ENCODE peak calls at places on chromosomes 4 and X, in eight cellular contexts. One of them, this sample, is unnamed.
A peak's percentile ranks its signal among the peaks of the same experiment; 100 is the strongest.

GRCh38 chrX:2766921-2767320 is 15.1 kb downstream of the XG start:
- DNase-seq in foreskin keratinocyte: no peak
- DNase-seq in CD4-positive, alpha-beta T cell: no peak
- DNase-seq in keratinocyte: no peak
- DNase-seq in fibroblast of mammary gland: peak; percentile 46
- DNase-seq in heart left ventricle: no peak
- DNase-seq in AG10803: peak; percentile 58
- DNase-seq in stomach: no peak
- DNase-seq in this sample: no peak

GRCh38 chr4:151887151-151887815 is 126.5 kb upstream of the GATB start:
- DNase-seq in foreskin keratinocyte: peak; percentile 61
- DNase-seq in CD4-positive, alpha-beta T cell: no peak
- DNase-seq in keratinocyte: no peak
- DNase-seq in fibroblast of mammary gland: peak; percentile 50
- DNase-seq in heart left ventricle: no peak
- DNase-seq in AG10803: peak; percentile 31
- DNase-seq in stomach: no peak
- DNase-seq in this sample: peak; percentile 24

GRCh38 chrX:18490816-18491215 is 65.4 kb downstream of the CDKL5 start:
- DNase-seq in foreskin keratinocyte: no peak
- DNase-seq in CD4-positive, alpha-beta T cell: no peak
- DNase-seq in keratinocyte: no peak
- DNase-seq in fibroblast of mammary gland: peak; percentile 10
- DNase-seq in heart left ventricle: no peak
- DNase-seq in AG10803: no peak
- DNase-seq in stomach: no peak
- DNase-seq in this sample: no peak

GRCh38 chr4:98516042-98516440 is 142.4 kb downstream of the TSPAN5 start:
- DNase-seq in foreskin keratinocyte: peak; percentile 42
- DNase-seq in CD4-positive, alpha-beta T cell: no peak
- DNase-seq in keratinocyte: no peak
- DNase-seq in fibroblast of mammary gland: peak; percentile 92
- DNase-seq in heart left ventricle: no peak
- DNase-seq in AG10803: peak; percentile 78
- DNase-seq in stomach: no peak
- DNase-seq in this sample: no peak

GRCh38 chr4:107854326-107855030 is 29.7 kb downstream of the SGMS2 start:
- DNase-seq in foreskin keratinocyte: no peak
- DNase-seq in CD4-positive, alpha-beta T cell: no peak
- DNase-seq in keratinocyte: no peak
- DNase-seq in fibroblast of mammary gland: peak; percentile 93
- DNase-seq in heart left ventricle: no peak
- DNase-seq in AG10803: peak; percentile 57
- DNase-seq in stomach: no peak
- DNase-seq in this sample: no peak

GRCh38 chr4:80007745-80008149 is 65.3 kb downstream of the ANTXR2 start:
- DNase-seq in foreskin keratinocyte: no peak
- DNase-seq in CD4-positive, alpha-beta T cell: no peak
- DNase-seq in keratinocyte: no peak
- DNase-seq in fibroblast of mammary gland: no peak
- DNase-seq in heart left ventricle: no peak
- DNase-seq in AG10803: no peak
- DNase-seq in stomach: no peak
- DNase-seq in this sample: no peak

GRCh38 chrX:104929324-104929723 is 291.2 kb downstream of the TEX13A start:
- DNase-seq in foreskin keratinocyte: no peak
- DNase-seq in CD4-positive, alpha-beta T cell: no peak
- DNase-seq in keratinocyte: no peak
- DNase-seq in fibroblast of mammary gland: no peak
- DNase-seq in heart left ventricle: no peak
- DNase-seq in AG10803: no peak
- DNase-seq in stomach: no peak
- DNase-seq in this sample: no peak

GRCh38 chrX:105552395-105552794 is 269.9 kb upstream of the NRK start:
- DNase-seq in foreskin keratinocyte: peak; percentile 87
- DNase-seq in CD4-positive, alpha-beta T cell: no peak
- DNase-seq in keratinocyte: peak; percentile 77
- DNase-seq in fibroblast of mammary gland: peak; percentile 76
- DNase-seq in heart left ventricle: no peak
- DNase-seq in AG10803: no peak
- DNase-seq in stomach: no peak
- DNase-seq in this sample: no peak

GRCh38 chrX:13254076-13254785 is 65.6 kb downstream of the ATXN3L start:
- DNase-seq in foreskin keratinocyte: peak; percentile 14
- DNase-seq in CD4-positive, alpha-beta T cell: no peak
- DNase-seq in keratinocyte: no peak
- DNase-seq in fibroblast of mammary gland: peak; percentile 65
- DNase-seq in heart left ventricle: no peak
- DNase-seq in AG10803: peak; percentile 43
- DNase-seq in stomach: no peak
- DNase-seq in this sample: peak; percentile 32

GRCh38 chr4:179695175-179695574 is 2252.9 kb upstream of the AGA start:
- DNase-seq in foreskin keratinocyte: peak; percentile 1
- DNase-seq in CD4-positive, alpha-beta T cell: no peak
- DNase-seq in keratinocyte: no peak
- DNase-seq in fibroblast of mammary gland: peak; percentile 65
- DNase-seq in heart left ventricle: no peak
- DNase-seq in AG10803: no peak
- DNase-seq in stomach: no peak
- DNase-seq in this sample: no peak

GRCh38 chr4:139972305-139972704 is 181.7 kb downstream of the MAML3 start:
- DNase-seq in foreskin keratinocyte: no peak
- DNase-seq in CD4-positive, alpha-beta T cell: no peak
- DNase-seq in keratinocyte: no peak
- DNase-seq in fibroblast of mammary gland: peak; percentile 24
- DNase-seq in heart left ventricle: no peak
- DNase-seq in AG10803: no peak
- DNase-seq in stomach: no peak
- DNase-seq in this sample: no peak

GRCh38 chr4:186699298-186699697 is 24.4 kb downstream of the FAT1 start:
- DNase-seq in foreskin keratinocyte: no peak
- DNase-seq in CD4-positive, alpha-beta T cell: no peak
- DNase-seq in keratinocyte: no peak
- DNase-seq in fibroblast of mammary gland: no peak
- DNase-seq in heart left ventricle: no peak
- DNase-seq in AG10803: peak; percentile 27
- DNase-seq in stomach: peak; percentile 76
- DNase-seq in this sample: no peak

GRCh38 chrX:136487647-136488046 is at the start of gene BRS3:
- DNase-seq in foreskin keratinocyte: no peak
- DNase-seq in CD4-positive, alpha-beta T cell: no peak
- DNase-seq in keratinocyte: no peak
- DNase-seq in fibroblast of mammary gland: no peak
- DNase-seq in heart left ventricle: no peak
- DNase-seq in AG10803: no peak
- DNase-seq in stomach: no peak
- DNase-seq in this sample: no peak

GRCh38 chrX:136491832-136492231 is 4.1 kb downstream of the BRS3 start:
- DNase-seq in foreskin keratinocyte: no peak
- DNase-seq in CD4-positive, alpha-beta T cell: no peak
- DNase-seq in keratinocyte: no peak
- DNase-seq in fibroblast of mammary gland: no peak
- DNase-seq in heart left ventricle: no peak
- DNase-seq in AG10803: no peak
- DNase-seq in stomach: no peak
- DNase-seq in this sample: no peak

GRCh38 chrX:136488706-136489105 is 959 bp downstream of the BRS3 start:
- DNase-seq in foreskin keratinocyte: no peak
- DNase-seq in CD4-positive, alpha-beta T cell: no peak
- DNase-seq in keratinocyte: no peak
- DNase-seq in fibroblast of mammary gland: no peak
- DNase-seq in heart left ventricle: no peak
- DNase-seq in AG10803: no peak
- DNase-seq in stomach: no peak
- DNase-seq in this sample: no peak
- TF ChIP-seq CTCF in foreskin keratinocyte: peak; percentile 50
- TF ChIP-seq CTCF in CD4-positive, alpha-beta T cell: no peak
- TF ChIP-seq CTCF in keratinocyte: no peak
- TF ChIP-seq CTCF in fibroblast of mammary gland: no peak
- TF ChIP-seq CTCF in heart left ventricle: no peak
- TF ChIP-seq CTCF in AG10803: no peak
- TF ChIP-seq CTCF in stomach: no peak
- TF ChIP-seq CTCF in this sample: no peak

GRCh38 chr4:28226962-28227361 is 1366.3 kb downstream of the STIM2 start:
- DNase-seq in foreskin keratinocyte: no peak
- DNase-seq in CD4-positive, alpha-beta T cell: no peak
- DNase-seq in keratinocyte: no peak
- DNase-seq in fibroblast of mammary gland: peak; percentile 7
- DNase-seq in heart left ventricle: no peak
- DNase-seq in AG10803: no peak
- DNase-seq in stomach: no peak
- DNase-seq in this sample: no peak

GRCh38 chr4:28228575-28228974 is 1367.9 kb downstream of the STIM2 start:
- DNase-seq in foreskin keratinocyte: no peak
- DNase-seq in CD4-positive, alpha-beta T cell: no peak
- DNase-seq in keratinocyte: no peak
- DNase-seq in fibroblast of mammary gland: peak; percentile 37
- DNase-seq in heart left ventricle: no peak
- DNase-seq in AG10803: no peak
- DNase-seq in stomach: no peak
- DNase-seq in this sample: no peak

GRCh38 chr4:28229092-28229491 is 1368.5 kb downstream of the STIM2 start:
- DNase-seq in foreskin keratinocyte: peak; percentile 80
- DNase-seq in CD4-positive, alpha-beta T cell: no peak
- DNase-seq in keratinocyte: peak; percentile 49
- DNase-seq in fibroblast of mammary gland: peak; percentile 86
- DNase-seq in heart left ventricle: no peak
- DNase-seq in AG10803: peak; percentile 65
- DNase-seq in stomach: no peak
- DNase-seq in this sample: no peak

GRCh38 chr4:28225005-28225404 is 1364.4 kb downstream of the STIM2 start:
- DNase-seq in foreskin keratinocyte: no peak
- DNase-seq in CD4-positive, alpha-beta T cell: no peak
- DNase-seq in keratinocyte: no peak
- DNase-seq in fibroblast of mammary gland: peak; percentile 61
- DNase-seq in heart left ventricle: no peak
- DNase-seq in AG10803: peak; percentile 57
- DNase-seq in stomach: no peak
- DNase-seq in this sample: no peak

DNA sequence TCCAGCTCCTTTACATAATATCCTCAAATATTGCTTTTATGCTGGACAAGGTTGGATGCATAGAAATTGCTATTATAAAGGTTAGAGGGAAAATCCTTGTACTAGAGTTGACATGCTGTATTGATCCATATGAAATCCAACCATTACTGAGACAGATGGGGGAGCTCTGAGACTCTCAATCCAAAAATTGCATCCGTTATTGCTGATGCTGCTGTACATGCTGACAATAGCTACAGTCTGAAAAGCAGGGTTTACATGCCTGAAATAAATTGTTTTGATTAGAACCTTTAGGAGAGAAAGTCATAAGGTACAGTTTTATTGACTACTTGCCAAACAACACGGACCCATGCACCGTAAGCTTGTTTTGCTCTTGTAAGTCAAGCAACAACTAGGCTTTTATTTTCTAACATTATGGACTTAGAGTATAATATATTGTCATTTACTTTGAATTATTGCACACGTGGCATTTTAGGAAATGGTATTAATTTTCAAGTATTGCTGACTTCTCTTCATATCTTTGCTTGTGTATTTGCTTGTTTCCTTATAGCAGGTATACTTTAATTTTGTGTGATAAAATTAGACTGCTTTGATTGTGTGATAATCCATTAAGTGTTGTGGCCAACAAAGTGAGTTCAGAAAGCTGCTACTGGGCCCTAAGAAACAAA is 1365.2 kb downstream of the STIM2 start:
- DNase-seq in foreskin keratinocyte: no peak
- DNase-seq in CD4-positive, alpha-beta T cell: no peak
- DNase-seq in keratinocyte: no peak
- DNase-seq in fibroblast of mammary gland: peak; percentile 37
- DNase-seq in heart left ventricle: no peak
- DNase-seq in AG10803: peak; percentile 32
- DNase-seq in stomach: no peak
- DNase-seq in this sample: no peak
- TF ChIP-seq CTCF in foreskin keratinocyte: peak; percentile 61
- TF ChIP-seq CTCF in CD4-positive, alpha-beta T cell: no peak
- TF ChIP-seq CTCF in keratinocyte: no peak
- TF ChIP-seq CTCF in fibroblast of mammary gland: peak; percentile 28
- TF ChIP-seq CTCF in heart left ventricle: no peak
- TF ChIP-seq CTCF in AG10803: peak; percentile 40
- TF ChIP-seq CTCF in stomach: no peak
- TF ChIP-seq CTCF in this sample: no peak

GRCh38 chr4:176090115-176090514 is 24.5 kb downstream of the WDR17 start:
- DNase-seq in foreskin keratinocyte: no peak
- DNase-seq in CD4-positive, alpha-beta T cell: no peak
- DNase-seq in keratinocyte: no peak
- DNase-seq in fibroblast of mammary gland: no peak
- DNase-seq in heart left ventricle: no peak
- DNase-seq in AG10803: no peak
- DNase-seq in stomach: no peak
- DNase-seq in this sample: no peak

DNA sequence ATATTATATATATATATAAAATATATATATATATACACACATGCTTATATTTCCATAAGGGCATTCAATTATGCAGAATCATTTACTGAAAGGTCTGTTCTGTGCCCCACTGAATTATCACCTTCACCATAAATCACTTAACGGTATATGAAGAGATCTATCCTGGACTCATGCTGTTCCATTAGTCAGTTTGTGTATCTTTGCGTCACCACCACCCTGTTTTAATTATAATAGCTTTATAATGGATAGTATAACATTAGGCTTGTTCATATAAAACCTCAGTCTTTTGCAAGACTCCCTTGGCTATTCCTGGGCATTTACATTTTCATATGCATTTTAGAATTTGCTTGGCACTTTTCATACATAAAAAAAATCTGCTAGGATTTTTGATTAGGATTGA is 19.1 kb downstream of the WDR17 start:
- DNase-seq in foreskin keratinocyte: no peak
- DNase-seq in CD4-positive, alpha-beta T cell: no peak
- DNase-seq in keratinocyte: no peak
- DNase-seq in fibroblast of mammary gland: peak; percentile 18
- DNase-seq in heart left ventricle: no peak
- DNase-seq in AG10803: no peak
- DNase-seq in stomach: no peak
- DNase-seq in this sample: no peak
- TF ChIP-seq CTCF in foreskin keratinocyte: no peak
- TF ChIP-seq CTCF in CD4-positive, alpha-beta T cell: no peak
- TF ChIP-seq CTCF in keratinocyte: no peak
- TF ChIP-seq CTCF in fibroblast of mammary gland: no peak
- TF ChIP-seq CTCF in heart left ventricle: no peak
- TF ChIP-seq CTCF in AG10803: no peak
- TF ChIP-seq CTCF in stomach: no peak
- TF ChIP-seq CTCF in this sample: no peak

GRCh38 chrX:119753639-119754257 is 4.6 kb upstream of the SOWAHD start:
- DNase-seq in foreskin keratinocyte: no peak
- DNase-seq in CD4-positive, alpha-beta T cell: no peak
- DNase-seq in keratinocyte: no peak
- DNase-seq in fibroblast of mammary gland: peak; percentile 51
- DNase-seq in heart left ventricle: no peak
- DNase-seq in AG10803: peak; percentile 36
- DNase-seq in stomach: no peak
- DNase-seq in this sample: peak; percentile 57
- TF ChIP-seq CTCF in foreskin keratinocyte: peak; percentile 59
- TF ChIP-seq CTCF in CD4-positive, alpha-beta T cell: peak; percentile 40
- TF ChIP-seq CTCF in keratinocyte: peak; percentile 32
- TF ChIP-seq CTCF in fibroblast of mammary gland: peak; percentile 47
- TF ChIP-seq CTCF in heart left ventricle: no peak
- TF ChIP-seq CTCF in AG10803: peak; percentile 57
- TF ChIP-seq CTCF in stomach: no peak
- TF ChIP-seq CTCF in this sample: peak; percentile 1

This sample was measured in GM20000.